ENCODE peak calls at places on chromosomes 1 and 21, in ten cellular contexts. R is HCT116, S is prostate gland, Z is DND-41, W is IMR-90, N is dorsolateral prefrontal cortex, J is GM23338, E is lower lobe of right lung, G is suprapubic skin, L is brain microvascular endothelial cell. O is an unnamed sample.

GRCh38 chr1:228282329-228283042 is 74.6 kb downstream of the OBSCN start:
- DNase-seq in G (peak; percentile 48), J (no peak), E (peak; percentile 36), Z (no peak), L (no peak), W (peak; percentile 71), R (no peak), N (no peak), S (no peak), O (no peak)

GRCh38 chr1:8517579-8518489 is 199.9 kb downstream of the SLC45A1 start:
- DNase-seq in S (no peak), L (no peak), J (peak; percentile 41), E (no peak), Z (no peak), N (no peak), R (no peak), W (peak; percentile 43), G (no peak), O (no peak)

GRCh38 chr1:185696419-185697150 is 37.6 kb upstream of the HMCN1 start:
- DNase-seq in W (no peak), S (no peak), J (no peak), G (no peak), E (no peak), Z (no peak), N (no peak), R (no peak), L (no peak), O (no peak)

GRCh38 chr1:167491586-167492408 is 26.5 kb downstream of the CD247 start:
- DNase-seq in E (no peak), L (no peak), S (no peak), G (no peak), Z (no peak), N (no peak), W (no peak), J (peak; percentile 52), R (no peak), O (no peak)

GRCh38 chr1:15848143-15848928 is 829 bp downstream of the SPEN start:
- DNase-seq in R (no peak), G (peak; percentile 72), S (peak; percentile 24), J (peak; percentile 65), E (peak; percentile 69), L (peak; percentile 20), Z (peak; percentile 47), N (no peak), W (peak; percentile 23), O (peak; percentile 45)

GRCh38 chr1:101239095-101240040 is 2.5 kb downstream of the S1PR1 start:
- DNase-seq in W (no peak), Z (no peak), S (no peak), R (no peak), J (no peak), E (no peak), G (no peak), L (no peak), N (no peak), O (peak; percentile 56)

GRCh38 chr1:200028586-200029034 is 1.1 kb downstream of the NR5A2 start:
- DNase-seq in L (no peak), G (no peak), J (peak; percentile 61), W (no peak), Z (no peak), R (no peak), S (no peak), N (no peak), E (no peak), O (no peak)

GRCh38 chr21:29265690-29266479 is 32.8 kb upstream of the BACH1 start:
- DNase-seq in Z (no peak), N (no peak), W (no peak), R (no peak), S (no peak), L (peak; percentile 20), E (no peak), G (no peak), J (no peak), O (no peak)

GRCh38 chr1:224433041-224433670 is 1.4 kb downstream of the WDR26 start:
- DNase-seq in L (peak; percentile 7), W (no peak), J (peak; percentile 30), N (no peak), E (peak; percentile 49), S (peak; percentile 18), G (no peak), Z (peak; percentile 14), R (no peak), O (peak; percentile 39)

GRCh38 chr1:47362828-47363227 is 29.2 kb downstream of the CMPK1 start:
- DNase-seq in G (no peak), S (no peak), R (no peak), E (no peak), W (no peak), Z (no peak), J (no peak), L (no peak), N (no peak), O (no peak)

GRCh38 chr1:43451701-43452532 is 1.8 kb downstream of the HYI start:
- DNase-seq in E (no peak), Z (no peak), S (no peak), W (no peak), R (no peak), J (no peak), L (no peak), N (no peak), G (no peak), O (no peak)

GRCh38 chr1:43270421-43271095 is 775 bp downstream of the TMEM125 start:
- DNase-seq in L (no peak), J (peak; percentile 97), S (peak; percentile 86), N (no peak), R (peak; percentile 65), Z (no peak), E (peak; percentile 93), G (peak; percentile 68), W (no peak), O (no peak)

GRCh38 chr21:34670220-34670961 is 1.6 kb downstream of the CLIC6 start:
- DNase-seq in J (peak; percentile 70), R (no peak), L (no peak), G (no peak), Z (no peak), W (no peak), E (no peak), N (no peak), S (no peak), O (no peak)
- H3K27me3 ChIP-seq in J (peaks cover 66% of the 10 kb centered on the region), R (no peaks in the 10 kb centered on the region), L (peaks cover 56% of the 10 kb centered on the region), G (peaks cover 52% of the 10 kb centered on the region), Z (peaks cover 4% of the 10 kb centered on the region), W (peaks cover 85% of the 10 kb centered on the region), E (peaks cover 40% of the 10 kb centered on the region), N (peaks cover 76% of the 10 kb centered on the region), S (no peaks in the 10 kb centered on the region), O (peaks cover 64% of the 10 kb centered on the region)

DNA sequence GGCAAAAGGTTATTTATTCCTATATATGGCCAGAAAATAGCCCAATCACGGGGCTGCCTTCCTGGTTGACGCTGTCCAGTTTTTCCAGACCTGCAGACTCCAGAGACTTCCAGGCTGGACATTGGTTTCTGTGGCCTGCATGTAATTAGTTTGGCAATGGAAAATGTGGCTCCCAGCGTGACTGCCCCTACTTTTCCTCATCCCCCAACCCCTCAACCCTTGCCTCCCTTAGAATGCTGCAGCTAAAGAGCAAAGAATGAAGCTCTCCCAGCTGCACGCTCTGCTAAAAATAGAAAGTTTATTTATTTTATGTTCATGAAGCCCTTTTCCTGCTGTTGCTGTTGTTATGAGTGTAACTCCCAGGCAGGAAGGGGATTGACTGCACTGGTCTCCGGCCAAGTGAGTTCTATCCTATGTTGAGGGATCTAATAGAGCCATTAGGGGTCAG is 8.5 kb upstream of the KIAA0040 start:
- DNase-seq in E (no peak), Z (no peak), S (no peak), R (no peak), J (no peak), N (no peak), W (peak; percentile 5), L (no peak), G (no peak), O (no peak)
- H3K27ac ChIP-seq in E (peak overlapping the region; percentile 79), Z (no peak overlapping the region), S (no peak overlapping the region), R (no peak overlapping the region), J (no peak overlapping the region), N (no peak overlapping the region), W (no peak overlapping the region), L (no peak overlapping the region), G (no peak overlapping the region), O (no peak overlapping the region)

GRCh38 chr1:150620919-150621318 is 8.5 kb downstream of the ENSA start:
- DNase-seq in R (no peak), W (no peak), S (no peak), N (no peak), E (no peak), Z (no peak), G (no peak), J (no peak), L (no peak), O (no peak)

GRCh38 chr1:150622219-150622975 is 7.0 kb downstream of the ENSA start:
- DNase-seq in N (no peak), S (no peak), J (peak; percentile 65), Z (no peak), E (peak; percentile 68), R (no peak), L (no peak), W (no peak), G (peak; percentile 80), O (no peak)

GRCh38 chr1:150621497-150622113 is 7.8 kb downstream of the ENSA start:
- DNase-seq in R (no peak), L (peak; percentile 74), W (peak; percentile 79), Z (peak; percentile 55), J (peak; percentile 76), E (no peak), N (no peak), G (no peak), S (peak; percentile 37), O (peak; percentile 62)

GRCh38 chr1:150615346-150616201 is 13.8 kb downstream of the ENSA start:
- DNase-seq in S (no peak), J (no peak), G (no peak), Z (no peak), R (no peak), L (no peak), N (no peak), E (no peak), W (no peak), O (no peak)

GRCh38 chr1:150619576-150620509 is 9.6 kb downstream of the ENSA start:
- DNase-seq in E (no peak), J (no peak), N (no peak), R (no peak), Z (no peak), L (peak; percentile 62), S (peak; percentile 55), W (peak; percentile 80), G (no peak), O (no peak)
- TF ChIP-seq CTCF in E (peak; percentile 33), J (peak; percentile 26), N (no peak), R (peak; percentile 41), Z (no peak), L (peak; percentile 64), S (peak; percentile 47), W (peak; percentile 46), G (no peak), O (peak; percentile 11)

DNA sequence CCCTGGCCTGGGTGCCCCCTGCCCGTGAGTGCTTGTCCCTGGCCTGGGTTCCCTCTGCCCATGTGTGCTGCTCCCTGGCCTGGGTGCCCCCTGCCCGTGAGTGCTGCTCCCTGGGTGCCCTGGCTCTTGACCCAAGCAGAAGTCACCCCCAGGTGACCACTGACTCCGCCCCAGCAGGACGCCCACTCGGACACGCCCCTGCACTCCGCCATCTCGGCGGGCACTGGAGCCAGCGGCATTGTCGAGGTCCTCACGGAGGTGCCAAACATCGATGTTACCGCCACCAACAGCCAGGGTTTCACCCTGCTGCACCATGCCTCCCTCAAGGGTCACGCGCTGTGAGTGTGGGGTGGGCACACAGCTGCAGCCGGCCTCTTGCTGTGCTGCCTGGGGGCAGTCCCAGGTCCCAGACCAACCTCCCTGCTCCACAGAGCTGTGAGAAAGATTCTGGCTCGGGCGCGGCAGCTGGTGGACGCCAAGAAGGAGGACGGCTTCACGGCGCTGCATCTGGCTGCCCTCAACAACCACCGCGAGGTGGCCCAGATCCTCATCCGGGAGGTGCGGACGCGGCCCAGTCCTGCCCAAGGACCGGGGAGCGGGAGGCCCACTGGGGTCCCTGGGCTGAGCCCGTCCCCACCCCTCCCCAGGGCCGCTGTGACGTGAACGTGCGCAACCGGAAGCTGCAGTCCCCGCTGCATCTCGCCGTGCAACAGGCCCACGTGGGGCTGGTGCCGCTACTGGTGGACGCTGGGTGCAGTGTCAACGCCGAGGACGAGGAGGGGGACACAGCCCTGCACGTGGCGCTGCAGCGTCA is 3.9 kb upstream of the MMP23B start:
- DNase-seq in W (no peak), L (no peak), S (no peak), N (no peak), R (peak; percentile 48), E (peak; percentile 48), J (peak; percentile 33), G (peak; percentile 67), Z (no peak), O (no peak)
- H3K27me3 ChIP-seq in W (no peaks in the 10 kb centered on the region), L (peaks cover 17% of the 10 kb centered on the region), S (peaks cover 9% of the 10 kb centered on the region), N (peaks cover 8% of the 10 kb centered on the region), R (no peaks in the 10 kb centered on the region), E (peaks cover 21% of the 10 kb centered on the region), J (peaks cover 19% of the 10 kb centered on the region), G (peaks cover 30% of the 10 kb centered on the region), Z (no peaks in the 10 kb centered on the region), O (no peaks in the 10 kb centered on the region)

O was measured in CD4-positive, alpha-beta T cell.